ENCODE peak calls at places on chromosomes 11 and 22, in four cellular contexts. U is heart left ventricle; Q is nucleus accumbens; G is stimulated activated CD8-positive, alpha-beta memory T cell treated with anti-CD3 and anti-CD28 coated beads, Interleukin-4, amount 100 ng/mL, for 4 hours. L is an unnamed sample.

GRCh38 chr11:90809581-90809980 is 586.7 kb upstream of the CHORDC1 start:
- DNase-seq in G (no peak), U (no peak), Q (no peak), L (no peak)

GRCh38 chr11:36214976-36215687 is 74.1 kb downstream of the COMMD9 start:
- DNase-seq in G (no peak), Q (no peak), U (no peak), L (no peak)

GRCh38 chr11:1749020-1749758 is 1.2 kb downstream of the IFITM10 start:
- DNase-seq in G (no peak), U (no peak), Q (no peak), L (no peak)

GRCh38 chr11:93497575-93497974 is 45.6 kb downstream of the SMCO4 start:
- DNase-seq in G (no peak), Q (no peak), U (no peak), L (no peak)

GRCh38 chr11:133386262-133386661 is 146.0 kb downstream of the OPCML start:
- DNase-seq in Q (no peak), G (no peak), U (no peak), L (no peak)

GRCh38 chr11:74438681-74439080 is 28.7 kb downstream of the KCNE3 start:
- DNase-seq in Q (no peak), U (no peak), G (no peak), L (no peak)

GRCh38 chr11:128704517-128704916 is 10.6 kb downstream of the FLI1 start:
- DNase-seq in U (no peak), G (no peak), Q (no peak), L (no peak)

GRCh38 chr11:86745571-86745970 is 54.8 kb upstream of the PRSS23 start:
- DNase-seq in G (no peak), Q (no peak), U (no peak), L (no peak)

GRCh38 chr22:46073683-46074504 is 76.4 kb upstream of the PPARA start:
- DNase-seq in U (peak), G (no peak), Q (no peak), L (peak)

GRCh38 chr11:126084608-126084912 is 21.9 kb upstream of the CDON start:
- DNase-seq in U (no peak), Q (no peak), G (no peak), L (no peak)

GRCh38 chr22:44448271-44448780 is 49.7 kb downstream of the RTL6 start:
- DNase-seq in U (peak), Q (no peak), G (no peak), L (peak)

GRCh38 chr11:7851391-7851790 is 54.6 kb upstream of the OR5P2 start:
- DNase-seq in G (no peak), U (no peak), Q (no peak), L (no peak)

GRCh38 chr11:59197990-59198389 is 14.7 kb downstream of the MPEG1 start:
- DNase-seq in U (peak), Q (peak), G (no peak), L (peak)

GRCh38 chr11:62732830-62733229 is 4.5 kb downstream of the TTC9C start:
- DNase-seq in Q (no peak), G (no peak), U (no peak), L (no peak)

GRCh38 chr11:62242021-62242420 is at the start of gene SCGB1D2:
- DNase-seq in G (no peak), U (peak), Q (no peak), L (no peak)

GRCh38 chr22:27997538-27997937 is 78.5 kb upstream of the PITPNB start:
- DNase-seq in U (no peak), G (no peak), Q (no peak), L (no peak)

GRCh38 chr11:455566-456147 is 5.6 kb downstream of the PTDSS2 start:
- DNase-seq in Q (no peak), U (no peak), G (no peak), L (no peak)

GRCh38 chr11:11382858-11383532 is 29.9 kb upstream of the CSNK2A3 start:
- DNase-seq in U (no peak), Q (no peak), G (no peak), L (no peak)

GRCh38 chr11:834371-835316 is 1.9 kb downstream of the CD151 start:
- DNase-seq in Q (peak), G (no peak), U (peak), L (no peak)

GRCh38 chr11:1196516-1197391 is 26.1 kb upstream of the MUC5B start:
- DNase-seq in Q (no peak), U (peak), G (no peak), L (no peak)

GRCh38 chr22:23272834-23273233 is 92.5 kb downstream of the BCR start:
- DNase-seq in G (no peak), U (no peak), Q (no peak), L (no peak)

GRCh38 chr22:45970709-45971388 is 6.1 kb downstream of the WNT7B start:
- DNase-seq in G (no peak), Q (no peak), U (no peak), L (no peak)

GRCh38 chr11:111714522-111714921 is 51.7 kb downstream of the PPP2R1B start:
- DNase-seq in Q (no peak), G (no peak), U (no peak), L (no peak)

GRCh38 chr11:76234704-76235232 is 28.5 kb upstream of the WNT11 start:
- DNase-seq in G (no peak), Q (no peak), U (no peak), L (peak)

GRCh38 chr11:19915808-19916207 is 203.2 kb downstream of the NAV2 start:
- DNase-seq in Q (no peak), G (no peak), U (no peak), L (no peak)

GRCh38 chr11:116426761-116427160 is 346.0 kb downstream of the BUD13 start:
- DNase-seq in G (no peak), Q (no peak), U (no peak), L (no peak)

GRCh38 chr11:107545101-107545514 is 20.4 kb downstream of the ALKBH8 start:
- DNase-seq in Q (no peak), G (no peak), U (no peak), L (no peak)